ENCODE peak calls at places on chromosomes 16 and 17, in six cellular contexts. O is GM23248, R is GM23338, P is OCI-LY7, X is PC-9, B is SK-N-SH. D is an unnamed sample.

GRCh38 chr16:26795184-26795583 is 271.5 kb upstream of the C16orf82 start:
- DNase-seq in O (no peak), P (peak; percentile 87), X (no peak), B (no peak), R (peak; percentile 29), D (no peak)

GRCh38 chr17:55818026-55818425 is 67.2 kb downstream of the PCTP start:
- DNase-seq in R (no peak), X (no peak), B (no peak), P (no peak), O (no peak), D (no peak)

GRCh38 chr17:3531266-3532101 is 26.1 kb downstream of the TRPV3 start:
- DNase-seq in B (no peak), X (no peak), R (no peak), P (no peak), O (no peak), D (no peak)

GRCh38 chr17:18963126-18964017 is 11.4 kb downstream of the SLC5A10 start:
- DNase-seq in P (no peak), O (peak; percentile 77), X (no peak), B (no peak), R (no peak), D (no peak)

GRCh38 chr17:47884905-47885735 is 10.9 kb upstream of the SP2 start:
- DNase-seq in B (no peak), P (no peak), R (peak; percentile 55), O (no peak), X (peak; percentile 76), D (no peak)

GRCh38 chr17:46817151-46817900 is 1.2 kb downstream of the WNT3 start:
- DNase-seq in X (no peak), P (no peak), O (no peak), B (no peak), R (peak; percentile 44), D (no peak)

GRCh38 chr16:50567651-50568050 is 19.5 kb downstream of the NKD1 start:
- DNase-seq in X (no peak), B (no peak), P (no peak), R (no peak), O (no peak), D (no peak)

GRCh38 chr16:51431517-51432241 is 280.6 kb upstream of the SALL1 start:
- DNase-seq in X (no peak), O (peak; percentile 98), B (peak; percentile 2), R (no peak), P (no peak), D (peak; percentile 9)

GRCh38 chr16:75546293-75546692 is 9.8 kb downstream of the TMEM231 start:
- DNase-seq in P (no peak), R (no peak), O (no peak), X (no peak), B (no peak), D (no peak)

GRCh38 chr17:8665681-8666080 is 35.2 kb upstream of the MYH10 start:
- DNase-seq in P (peak; percentile 5), O (no peak), X (no peak), B (no peak), R (no peak), D (no peak)

GRCh38 chr16:89646270-89646669 is 11.2 kb downstream of the CHMP1A start:
- DNase-seq in P (no peak), R (no peak), B (no peak), X (no peak), O (no peak), D (no peak)

GRCh38 chr16:86457621-86458456 is 52.5 kb upstream of the FOXF1 start:
- DNase-seq in P (no peak), O (peak; percentile 92), B (no peak), R (no peak), X (no peak), D (no peak)

GRCh38 chr16:55212791-55213190 is 111.2 kb upstream of the IRX6 start:
- DNase-seq in R (no peak), O (no peak), P (no peak), X (no peak), B (no peak), D (no peak)

GRCh38 chr16:81003610-81004460 is 2.9 kb downstream of the CMC2 start:
- DNase-seq in O (peak; percentile 78), X (no peak), P (peak; percentile 6), R (no peak), B (no peak), D (peak; percentile 15)

GRCh38 chr16:81945665-81946064 is 65.6 kb downstream of the SDR42E1 start:
- DNase-seq in X (no peak), R (no peak), O (peak; percentile 78), P (no peak), B (no peak), D (no peak)

GRCh38 chr17:31696184-31696602 is 162.9 kb downstream of the COPRS start:
- DNase-seq in P (no peak), O (peak; percentile 97), R (peak; percentile 59), X (no peak), B (peak; percentile 90), D (no peak)

GRCh38 chr17:7833795-7834553 is at the start of gene KDM6B:
- DNase-seq in B (peak; percentile 89), R (peak; percentile 97), X (peak; percentile 94), P (peak; percentile 90), O (peak; percentile 98), D (peak; percentile 90)

GRCh38 chr16:25553711-25554436 is 137.9 kb upstream of the HS3ST4 start:
- DNase-seq in O (peak; percentile 1), B (no peak), R (no peak), X (no peak), P (no peak), D (no peak)

GRCh38 chr16:81469183-81469677 is 24.6 kb downstream of the CMIP start:
- DNase-seq in P (no peak), O (no peak), X (no peak), R (no peak), B (no peak), D (no peak)

GRCh38 chr17:29107933-29108805 is 65.2 kb downstream of the PIPOX start:
- DNase-seq in O (no peak), P (no peak), R (no peak), X (peak; percentile 64), B (peak; percentile 86), D (no peak)

GRCh38 chr17:74369221-74369620 is 1.9 kb downstream of the GPR142 start:
- DNase-seq in R (peak; percentile 66), X (no peak), P (peak; percentile 38), O (no peak), B (no peak), D (no peak)

GRCh38 chr16:73015612-73016487 is 32.1 kb downstream of the ZFHX3 start:
- DNase-seq in P (no peak), R (no peak), X (peak; percentile 96), O (no peak), B (no peak), D (no peak)

GRCh38 chr17:27339836-27340550 is 46.1 kb downstream of the WSB1 start:
- DNase-seq in X (peak; percentile 74), B (no peak), R (no peak), O (peak; percentile 46), P (no peak), D (no peak)

GRCh38 chr17:1644493-1645206 is 882 bp downstream of the SCARF1 start:
- DNase-seq in R (no peak), X (peak; percentile 28), P (no peak), B (no peak), O (peak; percentile 66), D (no peak)

GRCh38 chr17:68355093-68355492 is 63.8 kb downstream of the ARSG start:
- DNase-seq in B (no peak), P (no peak), X (no peak), O (peak; percentile 61), R (no peak), D (no peak)

DNA sequence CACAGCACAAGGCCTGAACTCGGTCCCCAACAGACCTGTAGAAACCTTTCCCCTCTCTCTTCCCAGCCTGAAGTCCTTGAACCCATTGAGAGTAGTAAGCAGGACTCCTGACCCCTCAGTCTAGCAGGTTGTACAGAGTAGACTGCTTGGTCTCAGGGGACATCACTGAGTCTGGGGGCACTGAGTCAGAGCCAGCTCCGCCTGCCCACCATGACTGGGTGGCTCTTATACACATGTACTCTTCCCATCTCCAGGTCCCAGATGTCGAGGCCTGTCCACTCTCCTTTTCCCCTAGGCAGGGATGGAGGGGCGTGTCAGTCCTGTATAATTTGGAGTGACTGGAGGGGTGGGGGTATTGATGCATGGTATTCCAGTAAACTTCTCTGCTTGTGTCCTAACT is 23.5 kb downstream of the LIG3 start:
- DNase-seq in B (no peak), P (no peak), O (no peak), X (no peak), R (no peak), D (no peak)
- H3K4me3 ChIP-seq in B (no peak overlapping the region), P (no peak overlapping the region), O (no peak overlapping the region), X (no peak overlapping the region), R (no peak overlapping the region), D (no peak overlapping the region)

DNA sequence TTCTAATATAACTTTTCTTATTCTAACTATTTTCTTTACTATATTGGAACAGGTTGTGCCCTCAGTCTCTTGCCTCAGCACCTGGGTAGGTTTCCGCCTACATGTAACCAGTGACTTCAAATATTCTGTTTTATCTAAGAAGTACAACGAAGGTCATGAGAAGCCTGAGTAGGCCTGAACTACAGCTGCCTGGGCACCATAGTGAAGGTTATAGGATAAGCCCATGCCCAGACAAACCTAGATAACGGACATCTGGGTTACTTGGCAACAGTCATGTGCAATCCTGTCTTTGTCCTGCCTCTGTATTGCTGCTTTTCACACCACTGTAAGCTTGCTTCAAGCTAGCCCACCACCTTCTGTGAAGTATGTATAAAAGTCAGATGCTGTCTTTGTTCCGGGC is 25.4 kb upstream of the ARL4D start:
- DNase-seq in B (no peak), X (no peak), R (no peak), P (no peak), O (no peak), D (no peak)
- H3K27ac ChIP-seq in B (no peak overlapping the region), X (no peak overlapping the region), R (no peak overlapping the region), P (no peak overlapping the region), O (no peak overlapping the region), D (no peak overlapping the region)

GRCh38 chr16:78727536-78727935 is 628.1 kb downstream of the WWOX start:
- DNase-seq in O (no peak), P (no peak), X (no peak), B (no peak), R (peak; percentile 34), D (no peak)
- H3K9me2 ChIP-seq in O (no peaks in the 10 kb centered on the region), P (no peaks in the 10 kb centered on the region), X (no peaks in the 10 kb centered on the region), B (no peaks in the 10 kb centered on the region), R (no peaks in the 10 kb centered on the region), D (no peaks in the 10 kb centered on the region)

GRCh38 chr17:57595942-57596695 is 149.0 kb downstream of the CCDC182 start:
- DNase-seq in X (no peak), R (no peak), B (no peak), P (no peak), O (no peak), D (no peak)

GRCh38 chr17:57593739-57594462 is 151.2 kb downstream of the CCDC182 start:
- DNase-seq in X (no peak), P (no peak), O (no peak), B (no peak), R (no peak), D (no peak)

GRCh38 chr17:57597101-57597500 is 148.0 kb downstream of the CCDC182 start:
- DNase-seq in B (no peak), O (no peak), X (no peak), P (no peak), R (no peak), D (no peak)

GRCh38 chr17:57594767-57595166 is 150.3 kb downstream of the CCDC182 start:
- DNase-seq in P (no peak), X (no peak), R (no peak), B (peak; percentile 71), O (no peak), D (no peak)

DNA sequence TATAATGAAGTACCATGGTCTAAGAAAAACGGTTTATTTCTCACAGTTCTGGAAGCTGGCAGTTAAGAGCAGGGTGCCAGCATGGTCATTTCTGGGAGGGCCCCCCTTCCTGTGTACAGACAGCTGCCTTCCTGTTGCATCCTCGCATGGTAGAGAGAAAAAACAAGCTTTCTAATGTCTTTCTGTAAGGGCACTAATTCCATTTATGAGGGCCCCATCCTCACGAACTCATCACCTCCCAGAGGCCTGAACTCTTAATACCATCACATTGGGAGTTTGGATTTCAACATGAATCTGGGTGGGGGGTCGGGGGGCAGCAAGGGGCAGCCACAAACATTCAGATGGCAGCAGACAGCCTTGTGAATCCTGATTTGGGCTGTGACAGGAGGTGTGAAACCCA is 149.7 kb downstream of the CCDC182 start:
- DNase-seq in B (no peak), P (no peak), R (no peak), X (no peak), O (no peak), D (no peak)
- H3K4me3 ChIP-seq in B (no peak overlapping the region), P (no peak overlapping the region), R (no peak overlapping the region), X (no peak overlapping the region), O (no peak overlapping the region), D (no peak overlapping the region)